ENCODE peak calls at places on chromosomes 6 and 20, in seven cellular contexts. K is T47D, T is lung, B is psoas muscle, N is fibroblast of the aortic adventitia, X is AML-193, Y is mesothelial cell of epicardium. V is an unnamed sample.
A peak's percentile ranks its signal among the peaks of the same experiment; 100 is the strongest.

GRCh38 chr20:9839626-9840025 is 750 bp upstream of the PAK5 start:
- DNase-seq in N (no peak), T (no peak), Y (no peak), K (no peak), B (no peak), X (no peak), V (no peak)

GRCh38 chr20:8718214-8718613 is 350.7 kb upstream of the PLCB4 start:
- DNase-seq in B (peak; percentile 23), N (no peak), T (no peak), X (no peak), Y (no peak), K (no peak), V (no peak)

GRCh38 chr6:148445620-148446019 is 103.0 kb downstream of the SASH1 start:
- DNase-seq in N (no peak), Y (no peak), X (no peak), B (no peak), T (no peak), K (no peak), V (no peak)

GRCh38 chr20:49513531-49513930 is 31.1 kb upstream of the KCNB1 start:
- DNase-seq in N (no peak), B (no peak), X (no peak), Y (no peak), K (no peak), T (no peak), V (no peak)

GRCh38 chr6:135739288-135739687 is 112.2 kb upstream of the PDE7B start:
- DNase-seq in K (no peak), T (no peak), X (no peak), Y (no peak), N (peak; percentile 96), B (no peak), V (no peak)

GRCh38 chr6:129203190-129203900 is 320.4 kb downstream of the LAMA2 start:
- DNase-seq in K (no peak), X (no peak), B (no peak), N (no peak), T (no peak), Y (no peak), V (no peak)

GRCh38 chr6:39321761-39322160 is 741 bp downstream of the KCNK16 start:
- DNase-seq in B (no peak), X (no peak), Y (no peak), N (no peak), T (no peak), K (no peak), V (no peak)

GRCh38 chr20:23634985-23635767 is 2.6 kb downstream of the CST3 start:
- DNase-seq in K (peak; percentile 22), B (peak; percentile 69), X (no peak), N (peak; percentile 44), Y (no peak), T (no peak), V (no peak)

GRCh38 chr6:25017486-25017885 is 81.7 kb upstream of the RIPOR2 start:
- DNase-seq in T (peak; percentile 57), Y (no peak), X (no peak), B (no peak), N (no peak), K (no peak), V (no peak)

GRCh38 chr20:36339646-36340592 is 33.8 kb downstream of the DLGAP4 start:
- DNase-seq in B (no peak), X (no peak), K (no peak), Y (no peak), N (no peak), T (no peak), V (no peak)

GRCh38 chr6:549901-550300 is 107.0 kb downstream of the HUS1B start:
- DNase-seq in X (no peak), B (no peak), N (no peak), Y (no peak), T (no peak), K (no peak), V (no peak)

V was measured in lower leg skin.